ENCODE peak calls at places on chromosomes 5 and 9, in nine cellular contexts. One of them, this sample, is unnamed.

GRCh38 chr9:92405770-92406169 is 1.4 kb upstream of the OGN start:
- DNase-seq in HEK293T: no peak
- DNase-seq in AG09309: no peak
- DNase-seq in amygdala: no peak
- DNase-seq in astrocyte of the spinal cord: no peak
- DNase-seq in foreskin fibroblast: no peak
- DNase-seq in H54: no peak
- DNase-seq in hippocampal formation: no peak
- DNase-seq in pancreas: no peak
- DNase-seq in this sample: no peak

GRCh38 chr9:138008081-138008841 is 130.7 kb downstream of the CACNA1B start:
- DNase-seq in HEK293T: peak
- DNase-seq in AG09309: no peak
- DNase-seq in amygdala: no peak
- DNase-seq in astrocyte of the spinal cord: no peak
- DNase-seq in foreskin fibroblast: no peak
- DNase-seq in H54: peak
- DNase-seq in hippocampal formation: no peak
- DNase-seq in pancreas: no peak
- DNase-seq in this sample: peak

GRCh38 chr9:86944974-86945867 is 2.1 kb downstream of the GAS1 start:
- DNase-seq in HEK293T: no peak
- DNase-seq in AG09309: no peak
- DNase-seq in amygdala: no peak
- DNase-seq in astrocyte of the spinal cord: peak
- DNase-seq in foreskin fibroblast: peak
- DNase-seq in H54: no peak
- DNase-seq in hippocampal formation: no peak
- DNase-seq in pancreas: peak
- DNase-seq in this sample: peak

GRCh38 chr5:125109293-125109692 is 362.9 kb upstream of the ZNF608 start:
- DNase-seq in HEK293T: no peak
- DNase-seq in AG09309: no peak
- DNase-seq in amygdala: no peak
- DNase-seq in astrocyte of the spinal cord: no peak
- DNase-seq in foreskin fibroblast: no peak
- DNase-seq in H54: no peak
- DNase-seq in hippocampal formation: no peak
- DNase-seq in pancreas: no peak
- DNase-seq in this sample: no peak

GRCh38 chr9:36389590-36389989 is 10.5 kb downstream of the RNF38 start:
- DNase-seq in HEK293T: no peak
- DNase-seq in AG09309: no peak
- DNase-seq in amygdala: no peak
- DNase-seq in astrocyte of the spinal cord: no peak
- DNase-seq in foreskin fibroblast: no peak
- DNase-seq in H54: no peak
- DNase-seq in hippocampal formation: no peak
- DNase-seq in pancreas: no peak
- DNase-seq in this sample: no peak

GRCh38 chr9:69671291-69671903 is 774 bp downstream of the APBA1 start:
- DNase-seq in HEK293T: no peak
- DNase-seq in AG09309: no peak
- DNase-seq in amygdala: peak
- DNase-seq in astrocyte of the spinal cord: no peak
- DNase-seq in foreskin fibroblast: peak
- DNase-seq in H54: no peak
- DNase-seq in hippocampal formation: peak
- DNase-seq in pancreas: no peak
- DNase-seq in this sample: no peak

GRCh38 chr5:45774528-45774927 is 78.3 kb upstream of the HCN1 start:
- DNase-seq in HEK293T: no peak
- DNase-seq in AG09309: no peak
- DNase-seq in amygdala: no peak
- DNase-seq in astrocyte of the spinal cord: no peak
- DNase-seq in foreskin fibroblast: no peak
- DNase-seq in H54: no peak
- DNase-seq in hippocampal formation: no peak
- DNase-seq in pancreas: no peak
- DNase-seq in this sample: no peak

GRCh38 chr5:14237313-14238086 is 94.4 kb downstream of the TRIO start:
- DNase-seq in HEK293T: no peak
- DNase-seq in AG09309: no peak
- DNase-seq in amygdala: no peak
- DNase-seq in astrocyte of the spinal cord: peak
- DNase-seq in foreskin fibroblast: no peak
- DNase-seq in H54: no peak
- DNase-seq in hippocampal formation: no peak
- DNase-seq in pancreas: no peak
- DNase-seq in this sample: no peak

GRCh38 chr5:142644640-142645361 is 41.1 kb downstream of the FGF1 start:
- DNase-seq in HEK293T: peak
- DNase-seq in AG09309: peak
- DNase-seq in amygdala: no peak
- DNase-seq in astrocyte of the spinal cord: peak
- DNase-seq in foreskin fibroblast: peak
- DNase-seq in H54: peak
- DNase-seq in hippocampal formation: no peak
- DNase-seq in pancreas: no peak
- DNase-seq in this sample: peak

GRCh38 chr9:120702075-120702474 is 12.2 kb downstream of the MEGF9 start:
- DNase-seq in HEK293T: no peak
- DNase-seq in AG09309: no peak
- DNase-seq in amygdala: no peak
- DNase-seq in astrocyte of the spinal cord: no peak
- DNase-seq in foreskin fibroblast: no peak
- DNase-seq in H54: no peak
- DNase-seq in hippocampal formation: no peak
- DNase-seq in pancreas: no peak
- DNase-seq in this sample: no peak

GRCh38 chr9:69140123-69140741 is 33.8 kb upstream of the TJP2 start:
- DNase-seq in HEK293T: no peak
- DNase-seq in AG09309: no peak
- DNase-seq in amygdala: no peak
- DNase-seq in astrocyte of the spinal cord: no peak
- DNase-seq in foreskin fibroblast: no peak
- DNase-seq in H54: no peak
- DNase-seq in hippocampal formation: no peak
- DNase-seq in pancreas: no peak
- DNase-seq in this sample: no peak

GRCh38 chr5:167730121-167730520 is 561.3 kb upstream of the WWC1 start:
- DNase-seq in HEK293T: no peak
- DNase-seq in AG09309: peak
- DNase-seq in amygdala: no peak
- DNase-seq in astrocyte of the spinal cord: peak
- DNase-seq in foreskin fibroblast: peak
- DNase-seq in H54: peak
- DNase-seq in hippocampal formation: no peak
- DNase-seq in pancreas: no peak
- DNase-seq in this sample: peak

GRCh38 chr9:95635986-95636600 is 119.3 kb upstream of the PTCH1 start:
- DNase-seq in HEK293T: no peak
- DNase-seq in AG09309: no peak
- DNase-seq in amygdala: no peak
- DNase-seq in astrocyte of the spinal cord: no peak
- DNase-seq in foreskin fibroblast: no peak
- DNase-seq in H54: no peak
- DNase-seq in hippocampal formation: no peak
- DNase-seq in pancreas: no peak
- DNase-seq in this sample: no peak

GRCh38 chr5:112366987-112367386 is 52.1 kb downstream of the EPB41L4A start:
- DNase-seq in HEK293T: peak
- DNase-seq in AG09309: no peak
- DNase-seq in amygdala: no peak
- DNase-seq in astrocyte of the spinal cord: no peak
- DNase-seq in foreskin fibroblast: no peak
- DNase-seq in H54: no peak
- DNase-seq in hippocampal formation: no peak
- DNase-seq in pancreas: no peak
- DNase-seq in this sample: no peak

GRCh38 chr5:65262590-65263189 is 219.0 kb downstream of the ADAMTS6 start:
- DNase-seq in HEK293T: no peak
- DNase-seq in AG09309: peak
- DNase-seq in amygdala: no peak
- DNase-seq in astrocyte of the spinal cord: peak
- DNase-seq in foreskin fibroblast: peak
- DNase-seq in H54: peak
- DNase-seq in hippocampal formation: no peak
- DNase-seq in pancreas: no peak
- DNase-seq in this sample: no peak

GRCh38 chr5:34538026-34538672 is 118.0 kb upstream of the RAI14 start:
- DNase-seq in HEK293T: no peak
- DNase-seq in AG09309: no peak
- DNase-seq in amygdala: no peak
- DNase-seq in astrocyte of the spinal cord: no peak
- DNase-seq in foreskin fibroblast: peak
- DNase-seq in H54: no peak
- DNase-seq in hippocampal formation: no peak
- DNase-seq in pancreas: peak
- DNase-seq in this sample: no peak

GRCh38 chr9:34154052-34154451 is 24.8 kb upstream of the UBAP1 start:
- DNase-seq in HEK293T: no peak
- DNase-seq in AG09309: no peak
- DNase-seq in amygdala: no peak
- DNase-seq in astrocyte of the spinal cord: no peak
- DNase-seq in foreskin fibroblast: no peak
- DNase-seq in H54: no peak
- DNase-seq in hippocampal formation: no peak
- DNase-seq in pancreas: no peak
- DNase-seq in this sample: no peak

GRCh38 chr5:146426853-146427618 is 20.1 kb upstream of the TCERG1 start:
- DNase-seq in HEK293T: peak
- DNase-seq in AG09309: no peak
- DNase-seq in amygdala: no peak
- DNase-seq in astrocyte of the spinal cord: peak
- DNase-seq in foreskin fibroblast: peak
- DNase-seq in H54: peak
- DNase-seq in hippocampal formation: no peak
- DNase-seq in pancreas: no peak
- DNase-seq in this sample: no peak

GRCh38 chr9:80061096-80061495 is 489.3 kb downstream of the TLE4 start:
- DNase-seq in HEK293T: no peak
- DNase-seq in AG09309: peak
- DNase-seq in amygdala: no peak
- DNase-seq in astrocyte of the spinal cord: no peak
- DNase-seq in foreskin fibroblast: peak
- DNase-seq in H54: no peak
- DNase-seq in hippocampal formation: no peak
- DNase-seq in pancreas: no peak
- DNase-seq in this sample: no peak

GRCh38 chr5:138508958-138509357 is 34.1 kb downstream of the ETF1 start:
- DNase-seq in HEK293T: no peak
- DNase-seq in AG09309: no peak
- DNase-seq in amygdala: no peak
- DNase-seq in astrocyte of the spinal cord: no peak
- DNase-seq in foreskin fibroblast: no peak
- DNase-seq in H54: no peak
- DNase-seq in hippocampal formation: no peak
- DNase-seq in pancreas: no peak
- DNase-seq in this sample: no peak

GRCh38 chr5:15693933-15694332 is 194.0 kb downstream of the FBXL7 start:
- DNase-seq in HEK293T: no peak
- DNase-seq in AG09309: no peak
- DNase-seq in amygdala: no peak
- DNase-seq in astrocyte of the spinal cord: no peak
- DNase-seq in foreskin fibroblast: no peak
- DNase-seq in H54: no peak
- DNase-seq in hippocampal formation: no peak
- DNase-seq in pancreas: no peak
- DNase-seq in this sample: no peak

GRCh38 chr9:4126996-4127395 is 172.9 kb downstream of the GLIS3 start:
- DNase-seq in HEK293T: no peak
- DNase-seq in AG09309: no peak
- DNase-seq in amygdala: no peak
- DNase-seq in astrocyte of the spinal cord: no peak
- DNase-seq in foreskin fibroblast: peak
- DNase-seq in H54: no peak
- DNase-seq in hippocampal formation: no peak
- DNase-seq in pancreas: no peak
- DNase-seq in this sample: no peak

GRCh38 chr5:141850786-141851185 is 27.4 kb downstream of the PCDH1 start:
- DNase-seq in HEK293T: no peak
- DNase-seq in AG09309: no peak
- DNase-seq in amygdala: no peak
- DNase-seq in astrocyte of the spinal cord: no peak
- DNase-seq in foreskin fibroblast: no peak
- DNase-seq in H54: peak
- DNase-seq in hippocampal formation: no peak
- DNase-seq in pancreas: no peak
- DNase-seq in this sample: no peak

GRCh38 chr9:130328349-130328801 is 62.8 kb downstream of the HMCN2 start:
- DNase-seq in HEK293T: peak
- DNase-seq in AG09309: peak
- DNase-seq in amygdala: no peak
- DNase-seq in astrocyte of the spinal cord: no peak
- DNase-seq in foreskin fibroblast: peak
- DNase-seq in H54: no peak
- DNase-seq in hippocampal formation: no peak
- DNase-seq in pancreas: no peak
- DNase-seq in this sample: no peak

GRCh38 chr5:154430466-154430865 is 15.3 kb upstream of the SAP30L start:
- DNase-seq in HEK293T: no peak
- DNase-seq in AG09309: no peak
- DNase-seq in amygdala: no peak
- DNase-seq in astrocyte of the spinal cord: no peak
- DNase-seq in foreskin fibroblast: no peak
- DNase-seq in H54: no peak
- DNase-seq in hippocampal formation: no peak
- DNase-seq in pancreas: no peak
- DNase-seq in this sample: no peak